ENCODE peak calls at places on chromosomes 1 and 21, in seven cellular contexts. N, Z, R, C, F, E and O are unnamed samples.

GRCh38 chr21:45481566-45481965 is 60.7 kb downstream of the SLC19A1 start:
- DNase-seq in E (no peak), C (no peak), Z (no peak), N (no peak), R (no peak), F (no peak), O (no peak)

GRCh38 chr1:192983349-192983980 is 75.7 kb downstream of the UCHL5 start:
- DNase-seq in N (peak; percentile 17), F (no peak), C (no peak), Z (no peak), R (no peak), E (peak; percentile 6), O (no peak)

GRCh38 chr1:192601145-192602048 is 25.8 kb downstream of the RGS1 start:
- DNase-seq in R (no peak), E (peak; percentile 51), C (no peak), N (no peak), F (no peak), Z (no peak), O (no peak)

GRCh38 chr1:75618382-75618781 is 7.5 kb upstream of the SLC44A5 start:
- DNase-seq in F (no peak), R (no peak), C (no peak), Z (no peak), E (no peak), N (no peak), O (no peak)

GRCh38 chr1:160244209-160244608 is 18.1 kb downstream of the DCAF8 start:
- DNase-seq in Z (no peak), R (no peak), E (no peak), F (no peak), C (no peak), N (no peak), O (no peak)

GRCh38 chr1:165259236-165259635 is 97.3 kb downstream of the LMX1A start:
- DNase-seq in Z (no peak), F (no peak), C (no peak), R (no peak), N (no peak), E (no peak), O (no peak)

GRCh38 chr21:28872218-28872617 is 120.5 kb downstream of the LTN1 start:
- DNase-seq in N (no peak), C (no peak), Z (no peak), R (no peak), E (no peak), F (no peak), O (no peak)

GRCh38 chr1:157104598-157105293 is 5.1 kb upstream of the ETV3L start:
- DNase-seq in F (no peak), C (no peak), Z (no peak), R (no peak), N (no peak), E (peak; percentile 72), O (no peak)

GRCh38 chr1:155706101-155706619 is 17.3 kb downstream of the DAP3 start:
- DNase-seq in N (no peak), C (no peak), R (no peak), F (no peak), E (peak; percentile 69), Z (no peak), O (no peak)

GRCh38 chr1:58060548-58061170 is 485.9 kb downstream of the OMA1 start:
- DNase-seq in E (no peak), C (no peak), Z (no peak), N (no peak), R (peak; percentile 55), F (no peak), O (no peak)

GRCh38 chr1:206014591-206014990 is 9.1 kb downstream of the CTSE start:
- DNase-seq in C (no peak), Z (no peak), E (no peak), F (no peak), N (no peak), R (no peak), O (no peak)

GRCh38 chr1:50322579-50322978 is 100.7 kb downstream of the DMRTA2 start:
- DNase-seq in N (no peak), Z (no peak), F (no peak), E (no peak), R (no peak), C (no peak), O (no peak)

GRCh38 chr1:77375541-77375940 is 93.7 kb downstream of the AK5 start:
- DNase-seq in N (no peak), E (no peak), Z (no peak), C (no peak), R (no peak), F (peak; percentile 10), O (no peak)

GRCh38 chr1:212269306-212269705 is 15.9 kb upstream of the PPP2R5A start:
- DNase-seq in E (no peak), Z (no peak), C (no peak), R (no peak), F (no peak), N (no peak), O (no peak)
- H3K4me3 ChIP-seq in E (no peak overlapping the region), Z (no peak overlapping the region), C (no peak overlapping the region), R (no peak overlapping the region), F (no peak overlapping the region), N (no peak overlapping the region), O (no peak overlapping the region)

GRCh38 chr1:232009741-232010140 is 383.2 kb downstream of the DISC1 start:
- DNase-seq in N (no peak), C (no peak), R (no peak), E (no peak), F (no peak), Z (no peak), O (no peak)
- H3K4me1 ChIP-seq in N (no peaks in the 10 kb centered on the region), C (no peaks in the 10 kb centered on the region), R (peaks cover 23% of the 10 kb centered on the region), E (peaks cover 11% of the 10 kb centered on the region), F (peaks cover 9% of the 10 kb centered on the region), Z (no peaks in the 10 kb centered on the region), O (no peaks in the 10 kb centered on the region)

DNA sequence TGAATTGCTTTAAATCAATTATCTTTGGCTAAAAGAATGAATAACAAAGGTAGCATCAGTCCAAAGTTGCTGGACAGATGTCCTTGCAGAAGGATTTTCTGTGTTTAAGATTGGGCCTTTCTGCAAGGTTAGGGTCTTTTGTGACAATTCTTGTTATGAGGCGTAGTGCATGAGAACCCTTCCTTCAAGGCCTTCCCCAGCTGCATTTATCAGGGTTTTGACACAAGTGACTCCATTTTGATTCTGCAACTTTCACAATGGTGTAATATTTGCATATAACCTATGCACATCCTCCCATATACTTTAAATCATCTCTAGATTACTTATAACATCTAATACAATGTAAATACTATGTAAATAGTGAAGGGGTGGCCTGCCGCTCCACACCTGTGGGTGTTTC is 1.1 kb upstream of the SETD4 start:
- DNase-seq in Z (no peak), R (no peak), C (no peak), E (no peak), F (no peak), N (no peak), O (no peak)
- H3K4me3 ChIP-seq in Z (no peak overlapping the region), R (no peak overlapping the region), C (no peak overlapping the region), E (no peak overlapping the region), F (no peak overlapping the region), N (no peak overlapping the region), O (no peak overlapping the region)

GRCh38 chr1:211336775-211337174 is 10.1 kb downstream of the TRAF5 start:
- DNase-seq in N (no peak), E (no peak), R (no peak), C (no peak), Z (no peak), F (no peak), O (no peak)

GRCh38 chr1:211336161-211336560 is 9.5 kb downstream of the TRAF5 start:
- DNase-seq in C (no peak), R (no peak), E (no peak), F (no peak), N (no peak), Z (no peak), O (no peak)

GRCh38 chr1:211333906-211334305 is 7.3 kb downstream of the TRAF5 start:
- DNase-seq in F (no peak), N (no peak), E (peak; percentile 14), Z (no peak), C (no peak), R (no peak), O (no peak)

GRCh38 chr1:211334986-211335385 is 8.4 kb downstream of the TRAF5 start:
- DNase-seq in N (no peak), E (peak; percentile 43), Z (no peak), C (no peak), F (no peak), R (no peak), O (no peak)

GRCh38 chr1:211335507-211336157 is 9.0 kb downstream of the TRAF5 start:
- DNase-seq in C (no peak), Z (peak; percentile 37), N (no peak), E (no peak), R (no peak), F (no peak), O (no peak)
- H3K4me1 ChIP-seq in C (no peaks in the 10 kb centered on the region), Z (peaks cover 91% of the 10 kb centered on the region), N (peaks cover 4% of the 10 kb centered on the region), E (peaks cover 11% of the 10 kb centered on the region), R (peaks cover 96% of the 10 kb centered on the region), F (peaks cover 15% of the 10 kb centered on the region), O (no peaks in the 10 kb centered on the region)

GRCh38 chr1:174800221-174800791 is 199.4 kb upstream of the CACYBP start:
- DNase-seq in F (peak; percentile 20), R (no peak), E (peak; percentile 3), Z (no peak), C (no peak), N (no peak), O (peak; percentile 61)
- H3K4me3 ChIP-seq in F (peak overlapping the region; percentile 94), R (peak overlapping the region; percentile 51), E (peak overlapping the region; percentile 69), Z (peak overlapping the region; percentile 89), C (peak overlapping the region; percentile 59), N (no peak overlapping the region), O (peak overlapping the region; percentile 82)